ENCODE peak calls at places on chromosomes 4 and X, in six cellular contexts. R is cardiac muscle cell, J is PC-3, D is OCI-LY7, C is left lung, E is GM23338. V is an unnamed sample.
A peak's percentile ranks its signal among the peaks of the same experiment; 100 is the strongest.

GRCh38 chrX:130539721-130540321 is 138.0 kb downstream of the RBMX2 start:
- DNase-seq in R (peak; percentile 68), C (no peak), E (peak; percentile 65), J (peak; percentile 63), D (peak; percentile 50), V (peak; percentile 20)

GRCh38 chr4:1512738-1513660 is 106.8 kb upstream of the NKX1-1 start:
- DNase-seq in R (peak; percentile 40), E (peak; percentile 85), D (no peak), J (peak; percentile 41), C (no peak), V (no peak)

GRCh38 chr4:114597410-114598115 is 1.0 kb upstream of the UGT8 start:
- DNase-seq in C (no peak), E (peak; percentile 25), R (no peak), D (no peak), J (peak; percentile 3), V (no peak)

GRCh38 chrX:816411-816810 is 185.8 kb downstream of the SHOX start:
- DNase-seq in J (no peak), E (no peak), D (no peak), C (no peak), R (no peak), V (no peak)

GRCh38 chr4:121091941-121092340 is 19.6 kb upstream of the NDNF start:
- DNase-seq in C (no peak), E (no peak), J (no peak), R (no peak), D (no peak), V (no peak)

GRCh38 chr4:102825261-102826071 is 1.9 kb downstream of the UBE2D3 start:
- DNase-seq in J (peak; percentile 65), C (no peak), E (peak; percentile 69), D (peak; percentile 64), R (peak; percentile 81), V (peak; percentile 37)

GRCh38 chr4:21947768-21948346 is 715 bp downstream of the KCNIP4 start:
- DNase-seq in J (no peak), E (no peak), D (no peak), R (no peak), C (no peak), V (no peak)

GRCh38 chr4:175770555-175770954 is 41.5 kb downstream of the GPM6A start:
- DNase-seq in R (no peak), D (no peak), E (no peak), C (no peak), J (peak; percentile 10), V (no peak)

GRCh38 chrX:17560385-17560784 is 176.9 kb upstream of the SCML1 start:
- DNase-seq in R (no peak), C (no peak), D (no peak), E (no peak), J (peak; percentile 28), V (no peak)

GRCh38 chr4:102354671-102355454 is 9.6 kb upstream of the SLC39A8 start:
- DNase-seq in J (no peak), E (no peak), C (no peak), D (no peak), R (no peak), V (no peak)

GRCh38 chrX:14942341-14942740 is 69.1 kb downstream of the MOSPD2 start:
- DNase-seq in C (no peak), E (no peak), D (no peak), J (no peak), R (no peak), V (no peak)

GRCh38 chrX:150768580-150769190 is 75.5 kb downstream of the MTMR1 start:
- DNase-seq in C (no peak), E (no peak), D (no peak), R (no peak), J (no peak), V (no peak)

GRCh38 chrX:65985922-65986588 is 53.8 kb downstream of the VSIG4 start:
- DNase-seq in C (peak; percentile 45), E (peak; percentile 82), R (peak; percentile 64), J (peak; percentile 80), D (peak; percentile 67), V (peak; percentile 42)

GRCh38 chr4:123244233-123244632 is 152.4 kb upstream of the SPRY1 start:
- DNase-seq in R (peak; percentile 41), C (peak; percentile 49), J (no peak), E (no peak), D (peak; percentile 43), V (peak; percentile 20)

GRCh38 chr4:24775209-24775608 is 20.2 kb upstream of the SOD3 start:
- DNase-seq in C (no peak), E (no peak), R (peak; percentile 48), J (peak; percentile 48), D (no peak), V (no peak)

GRCh38 chr4:92506933-92507332 is 203.2 kb downstream of the GRID2 start:
- DNase-seq in D (no peak), C (no peak), R (no peak), J (no peak), E (peak; percentile 34), V (no peak)

GRCh38 chr4:185005209-185005819 is 13.0 kb upstream of the HELT start:
- DNase-seq in R (peak; percentile 83), D (peak; percentile 83), E (peak; percentile 94), C (peak; percentile 85), J (peak; percentile 87), V (peak; percentile 74)

GRCh38 chrX:27840881-27841280 is 33.1 kb downstream of the MAGEB10 start:
- DNase-seq in E (peak; percentile 3), R (no peak), J (no peak), D (no peak), C (no peak), V (no peak)

GRCh38 chr4:82519072-82519471 is 42.7 kb downstream of the TMEM150C start:
- DNase-seq in C (no peak), E (no peak), R (peak; percentile 42), D (no peak), J (peak; percentile 48), V (no peak)

GRCh38 chrX:138897621-138898492 is 186.3 kb upstream of the FGF13 start:
- DNase-seq in C (no peak), J (peak; percentile 79), D (no peak), E (no peak), R (no peak), V (peak; percentile 25)

GRCh38 chr4:113049421-113050355 is at the start of gene ANK2:
- DNase-seq in E (peak; percentile 95), C (no peak), R (no peak), D (no peak), J (no peak), V (no peak)

GRCh38 chrX:97672138-97672537 is 788.4 kb downstream of the RPA4 start:
- DNase-seq in E (no peak), C (no peak), D (no peak), R (no peak), J (no peak), V (no peak)

GRCh38 chrX:151974336-151975227 is at the start of gene GABRE:
- DNase-seq in R (peak; percentile 56), C (peak; percentile 45), E (peak; percentile 57), J (no peak), D (no peak), V (peak; percentile 46)

GRCh38 chrX:41737065-41737464 is 13.1 kb downstream of the GPR82 start:
- DNase-seq in R (no peak), D (peak; percentile 80), J (no peak), C (no peak), E (no peak), V (no peak)

GRCh38 chr4:88285235-88285505 is 809 bp upstream of the PPM1K start:
- DNase-seq in E (no peak), J (no peak), D (no peak), R (no peak), C (no peak), V (peak; percentile 5)

GRCh38 chr4:71691416-71692073 is 92.3 kb downstream of the GC start:
- DNase-seq in R (no peak), D (no peak), C (no peak), J (no peak), E (no peak), V (no peak)

GRCh38 chrX:118928126-118928525 is 46.3 kb upstream of the LONRF3 start:
- DNase-seq in E (no peak), R (peak; percentile 30), J (peak; percentile 19), C (no peak), D (no peak), V (no peak)

GRCh38 chr4:99574530-99575314 is at the start of gene MTTP:
- DNase-seq in D (peak; percentile 5), C (no peak), R (no peak), J (no peak), E (no peak), V (no peak)

DNA sequence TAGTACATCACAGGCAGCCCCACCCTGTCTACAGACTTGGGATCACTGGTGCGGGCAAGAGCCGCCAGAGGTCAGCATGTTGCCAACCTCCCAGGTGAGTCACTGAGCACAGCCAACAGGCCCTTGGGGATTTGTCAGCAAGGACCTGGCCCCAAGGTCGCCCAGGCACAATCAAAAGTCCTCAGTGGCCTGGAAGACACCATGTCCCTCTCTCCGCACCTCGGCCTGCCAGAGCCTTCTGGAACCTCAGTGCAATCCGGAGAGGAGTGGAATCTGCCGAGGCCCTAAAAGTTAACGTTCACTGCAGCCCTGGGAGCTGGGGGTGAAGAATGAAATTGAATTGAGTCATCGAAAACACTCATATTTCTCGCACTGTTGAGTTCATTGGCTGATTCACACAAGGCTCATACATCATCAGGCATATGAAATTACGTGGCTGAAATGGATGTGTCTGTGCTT is 74.3 kb downstream of the WFS1 start:
- DNase-seq in J (peak; percentile 85), R (no peak), C (no peak), E (no peak), D (peak; percentile 30), V (peak; percentile 83)
- H3K27ac ChIP-seq in J (peak overlapping the region; percentile 96), R (no peak overlapping the region), C (no peak overlapping the region), E (no peak overlapping the region), D (no peak overlapping the region), V (peak overlapping the region; percentile 85)

DNA sequence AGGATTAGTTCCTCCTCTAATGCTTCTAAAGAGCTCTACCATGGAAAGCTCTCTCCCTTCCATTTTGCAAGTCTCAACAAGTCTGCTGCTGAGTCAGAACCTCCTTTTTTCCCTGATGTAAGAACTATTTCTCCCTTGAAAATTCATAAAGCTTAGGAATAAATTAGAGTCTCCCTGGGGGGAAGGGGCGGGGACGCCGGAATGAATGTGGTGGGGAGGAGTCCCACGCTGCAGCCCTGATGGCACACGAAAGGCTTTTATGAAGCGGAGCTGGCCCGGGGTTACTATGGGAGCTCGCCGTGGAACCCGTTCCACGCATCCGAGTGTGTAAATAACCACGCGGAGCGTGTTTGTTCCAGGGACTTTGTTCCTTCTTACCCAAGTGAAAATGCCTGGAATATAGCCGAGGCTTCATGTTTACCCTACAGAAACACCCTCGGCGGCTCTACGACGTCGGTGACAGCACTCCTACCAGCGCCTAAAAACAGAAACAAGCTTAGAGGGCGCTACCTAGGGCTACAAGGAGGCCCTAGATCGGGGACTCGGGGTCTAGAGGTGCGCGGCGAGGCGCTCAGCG is 945 bp upstream of the CPEB2 start:
- DNase-seq in C (peak; percentile 83), E (peak; percentile 69), D (peak; percentile 80), R (peak; percentile 93), J (peak; percentile 53), V (peak; percentile 78)
- TF ChIP-seq CTCF in C (no peak), E (no peak), D (peak; percentile 46), R (peak; percentile 20), J (no peak), V (no peak)

GRCh38 chr4:145339075-145339725 is 142.5 kb upstream of the SMAD1 start:
- DNase-seq in C (no peak), J (no peak), D (no peak), R (no peak), E (no peak), V (no peak)
- H3K27ac ChIP-seq in C (no peak overlapping the region), J (no peak overlapping the region), D (no peak overlapping the region), R (no peak overlapping the region), E (no peak overlapping the region), V (no peak overlapping the region)

DNA sequence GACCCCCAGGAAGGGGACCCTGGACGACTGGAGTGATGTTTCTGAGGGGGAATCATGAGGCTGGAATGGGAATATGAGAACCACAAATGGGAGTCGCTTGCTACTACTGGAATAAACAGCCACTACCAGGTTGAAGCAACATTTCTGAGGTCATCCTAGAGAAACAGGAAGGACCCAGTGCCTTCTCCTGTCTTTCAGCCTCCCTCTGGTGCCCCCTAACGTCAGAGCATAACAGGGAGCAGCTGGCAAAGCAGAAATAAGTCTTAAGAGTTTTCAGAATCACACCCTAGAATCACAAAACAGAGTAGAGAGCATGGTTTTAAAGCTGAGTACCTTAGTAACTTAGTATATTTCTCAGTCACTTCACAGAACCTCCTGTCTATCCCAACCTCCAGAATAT is 347.8 kb upstream of the PITX2 start:
- DNase-seq in D (peak; percentile 71), J (peak; percentile 53), R (peak; percentile 56), C (no peak), E (peak; percentile 92), V (peak; percentile 17)
- TF ChIP-seq CTCF in D (peak; percentile 90), J (peak; percentile 64), R (peak; percentile 59), C (no peak), E (peak; percentile 93), V (no peak)

V was measured in RWPE1.